ENCODE peak calls at places on chromosomes 12 and 14, in four cellular contexts. K is HepG2, Z is GM12878, P is K562. C is an unnamed sample.

GRCh38 chr12:109605599-109606228 is 32.1 kb downstream of the MVK start:
- DNase-seq in Z (no peak), K (no peak), P (no peak), C (no peak)

GRCh38 chr12:124592481-124593160 is 25.2 kb upstream of the NCOR2 start:
- DNase-seq in P (no peak), Z (no peak), K (no peak), C (no peak)

GRCh38 chr12:54217774-54218221 is 29.0 kb upstream of the SMUG1 start:
- DNase-seq in Z (no peak), K (no peak), P (no peak), C (peak; percentile 91)

GRCh38 chr12:97404549-97404948 is 58.1 kb upstream of the RMST start:
- DNase-seq in P (peak; percentile 17), Z (peak; percentile 23), K (peak; percentile 51), C (peak; percentile 65)

GRCh38 chr12:30978639-30979038 is 52.1 kb downstream of the TSPAN11 start:
- DNase-seq in Z (no peak), P (no peak), K (no peak), C (no peak)

GRCh38 chr14:82029038-82029437 is 495.4 kb upstream of the SEL1L start:
- DNase-seq in Z (no peak), P (no peak), K (no peak), C (no peak)

GRCh38 chr14:68535404-68536024 is 257.4 kb downstream of the ZFP36L1 start:
- DNase-seq in K (no peak), P (no peak), Z (no peak), C (no peak)

GRCh38 chr12:39028382-39028781 is 123.0 kb upstream of the CPNE8 start:
- DNase-seq in K (no peak), P (no peak), Z (no peak), C (no peak)

GRCh38 chr14:92581206-92581605 is 67.6 kb downstream of the RIN3 start:
- DNase-seq in P (no peak), Z (no peak), K (no peak), C (no peak)

GRCh38 chr14:105494606-105494929 is 3.5 kb downstream of the TEDC1 start:
- DNase-seq in P (no peak), Z (no peak), K (no peak), C (no peak)
- TF ChIP-seq NR2C2 in P (no peak), Z (no peak), K (no peak), C (no peak)

GRCh38 chr14:36162267-36162666 is 14.3 kb downstream of the PTCSC3 start:
- DNase-seq in P (no peak), Z (no peak), K (no peak), C (no peak)

GRCh38 chr14:36167431-36167830 is 9.1 kb downstream of the PTCSC3 start:
- DNase-seq in P (no peak), Z (no peak), K (no peak), C (no peak)

GRCh38 chr14:36163451-36163850 is 13.1 kb downstream of the PTCSC3 start:
- DNase-seq in Z (no peak), K (no peak), P (no peak), C (no peak)

GRCh38 chr14:36161781-36162180 is 14.7 kb downstream of the PTCSC3 start:
- DNase-seq in K (no peak), P (no peak), Z (no peak), C (peak; percentile 30)
- TF ChIP-seq CTCF in K (no peak), P (no peak), Z (no peak), C (no peak)

GRCh38 chr12:15701212-15701611 is 88.0 kb downstream of the EPS8 start:
- DNase-seq in P (no peak), Z (no peak), K (no peak), C (no peak)

GRCh38 chr12:15698377-15698867 is 90.8 kb downstream of the EPS8 start:
- DNase-seq in K (no peak), P (no peak), Z (no peak), C (no peak)

GRCh38 chr12:15699886-15700285 is 89.3 kb downstream of the EPS8 start:
- DNase-seq in Z (no peak), P (no peak), K (no peak), C (no peak)

GRCh38 chr12:15700595-15700994 is 88.6 kb downstream of the EPS8 start:
- DNase-seq in K (no peak), P (no peak), Z (peak; percentile 46), C (no peak)

DNA sequence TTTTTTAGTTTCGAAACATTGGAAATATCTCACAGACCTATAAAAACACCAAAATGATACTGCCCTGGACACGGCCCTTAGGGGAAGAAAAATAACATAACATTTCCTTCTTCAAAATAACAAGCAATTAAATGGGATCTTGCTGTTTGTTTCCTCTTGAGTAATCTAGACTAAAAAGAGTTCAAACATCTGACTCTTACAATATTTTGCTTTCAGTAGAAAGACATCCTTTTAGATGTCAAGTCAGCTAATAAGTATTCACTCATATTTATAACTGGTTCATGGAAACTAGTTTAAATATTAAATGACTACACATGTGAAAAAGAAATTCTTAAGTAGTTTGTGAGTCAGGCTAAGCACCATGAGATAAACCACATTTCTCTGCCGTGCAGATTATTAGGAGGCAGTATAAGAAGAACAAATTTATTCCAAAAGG is 87.4 kb downstream of the EPS8 start:
- DNase-seq in P (no peak), K (no peak), Z (no peak), C (no peak)
- TF ChIP-seq NR2C2 in P (no peak), K (no peak), Z (no peak), C (no peak)

DNA sequence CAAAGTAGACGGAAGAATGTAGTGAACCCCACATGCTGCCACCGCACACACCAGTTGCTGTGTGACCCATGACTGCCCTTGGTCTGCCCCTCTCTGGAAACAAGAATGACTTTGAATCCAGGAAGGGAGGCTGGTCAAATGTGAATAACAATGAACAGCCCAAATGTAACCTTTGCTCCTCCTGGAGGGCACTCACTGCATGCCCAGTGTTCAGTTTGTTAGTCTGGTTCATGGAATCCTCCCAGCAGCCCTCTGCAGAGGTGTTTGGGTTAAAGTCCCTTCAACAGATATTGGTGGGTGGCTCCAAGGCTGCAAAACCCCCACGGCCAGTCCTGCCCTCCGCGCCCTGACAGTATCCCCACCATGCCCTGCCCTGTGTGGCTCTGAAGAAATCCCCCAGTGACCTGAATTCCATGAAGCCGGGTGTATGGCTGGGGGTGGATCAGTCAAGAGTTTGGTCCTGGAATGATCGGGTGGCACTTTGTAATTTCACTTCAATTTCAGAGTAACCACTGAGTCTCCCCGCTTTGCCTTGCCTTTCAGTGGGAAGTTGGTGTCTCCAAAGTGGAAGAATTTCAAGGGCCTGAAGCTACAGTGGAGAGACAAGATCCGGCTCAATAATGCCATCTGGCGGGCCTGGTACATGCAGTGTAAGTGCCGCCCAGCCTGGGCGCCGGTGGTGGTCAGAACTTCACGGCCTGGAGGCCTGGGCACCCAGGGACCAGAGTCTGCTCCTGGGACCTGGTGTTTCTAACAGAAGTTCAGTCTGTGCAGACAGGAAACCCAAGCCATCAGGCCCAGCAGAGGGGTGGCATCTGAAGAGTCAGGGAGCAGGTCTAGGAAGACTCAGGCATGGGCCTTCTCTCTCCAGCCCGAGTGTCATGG is 47.1 kb downstream of the IL31 start:
- DNase-seq in K (peak; percentile 73), Z (no peak), P (no peak), C (no peak)
- TF ChIP-seq CTCF in K (peak; percentile 45), Z (no peak), P (no peak), C (no peak)